ENCODE peak calls at places on chromosome 19, in nine cellular contexts. G is NCI-H1694 treated with DMSO at 0.1 percent for 48 hours; V is testis; Q is heart right ventricle; M is stimulated activated CD4-positive, alpha-beta T cell treated with anti-CD3 and anti-CD28 coated beads, Interleukin-4, amount 100 ng/mL, for 1 hour; H is IMR-90; D is BE2C; E is Peyer's patch; O is EL. S is an unnamed sample.

GRCh38 chr19:33556261-33556660 is 34.7 kb upstream of the PEPD start:
- DNase-seq in G (no peak), V (no peak), Q (no peak), M (no peak), H (no peak), D (no peak), E (no peak), O (no peak), S (no peak)

GRCh38 chr19:21604941-21605548 is 99.6 kb downstream of the ZNF429 start:
- DNase-seq in G (no peak), V (no peak), Q (no peak), M (no peak), H (no peak), D (no peak), E (no peak), O (peak; percentile 12), S (no peak)

GRCh38 chr19:16351133-16351809 is 26.6 kb downstream of the KLF2 start:
- DNase-seq in G (no peak), V (no peak), Q (no peak), M (no peak), H (peak; percentile 54), D (no peak), E (no peak), O (peak; percentile 66), S (no peak)

GRCh38 chr19:43560687-43561086 is 14.6 kb downstream of the XRCC1 start:
- DNase-seq in G (no peak), V (no peak), Q (no peak), M (no peak), H (peak; percentile 52), D (no peak), E (no peak), O (peak; percentile 52), S (no peak)

GRCh38 chr19:6181119-6181518 is 45.7 kb downstream of the ACSBG2 start:
- DNase-seq in G (no peak), V (no peak), Q (no peak), M (no peak), H (no peak), D (no peak), E (no peak), O (no peak), S (no peak)

GRCh38 chr19:6241680-6242079 is 38.1 kb downstream of the MLLT1 start:
- DNase-seq in G (peak; percentile 21), V (peak; percentile 89), Q (peak; percentile 55), M (no peak), H (no peak), D (peak; percentile 80), E (peak; percentile 40), O (no peak), S (no peak)

GRCh38 chr19:1460033-1460995 is 10.4 kb downstream of the APC2 start:
- DNase-seq in G (no peak), V (no peak), Q (no peak), M (no peak), H (no peak), D (no peak), E (no peak), O (no peak), S (no peak)

GRCh38 chr19:48635966-48636858 is 967 bp downstream of the DBP start:
- DNase-seq in G (peak; percentile 36), V (peak; percentile 77), Q (no peak), M (no peak), H (no peak), D (no peak), E (peak; percentile 74), O (peak; percentile 2), S (no peak)

GRCh38 chr19:44625531-44626066 is 12.2 kb downstream of the IGSF23 start:
- DNase-seq in G (no peak), V (no peak), Q (no peak), M (no peak), H (peak; percentile 77), D (no peak), E (no peak), O (peak; percentile 68), S (no peak)

GRCh38 chr19:12478234-12478941 is 6.2 kb downstream of the ZNF709 start:
- DNase-seq in G (no peak), V (no peak), Q (no peak), M (no peak), H (no peak), D (no peak), E (no peak), O (no peak), S (no peak)

GRCh38 chr19:37991841-37992248 is 84.8 kb downstream of the SIPA1L3 start:
- DNase-seq in G (no peak), V (no peak), Q (no peak), M (no peak), H (no peak), D (no peak), E (no peak), O (peak; percentile 47), S (no peak)

GRCh38 chr19:29843180-29844051 is 31.6 kb downstream of the CCNE1 start:
- DNase-seq in G (no peak), V (peak; percentile 48), Q (peak; percentile 29), M (peak; percentile 10), H (no peak), D (no peak), E (peak; percentile 60), O (no peak), S (peak; percentile 56)